ENCODE peak calls at places on chromosome 7, in ten cellular contexts. P is mammary epithelial cell, D is H9, I is cardiac muscle cell, V is H1, C is tibial artery, X is lower lobe of right lung, T is heart right ventricle, W is PC-3, R is A673. B is an unnamed sample.

GRCh38 chr7:128076216-128076821 is 45.1 kb upstream of the LRRC4 start:
- DNase-seq in D (no peak), R (no peak), X (no peak), I (no peak), V (no peak), T (no peak), C (no peak), W (no peak), P (no peak), B (peak; percentile 22)

GRCh38 chr7:28922618-28923331 is 35.4 kb downstream of the TRIL start:
- DNase-seq in X (peak; percentile 64), R (peak; percentile 92), D (peak; percentile 71), I (peak; percentile 85), V (peak; percentile 74), C (no peak), T (peak; percentile 67), W (peak; percentile 83), P (peak; percentile 32), B (peak; percentile 71)

GRCh38 chr7:69782917-69783684 is 184.8 kb downstream of the AUTS2 start:
- DNase-seq in R (no peak), W (no peak), C (peak; percentile 70), D (no peak), T (peak; percentile 83), V (no peak), P (no peak), I (peak; percentile 90), X (no peak), B (peak; percentile 43)

GRCh38 chr7:140214075-140214684 is 37.4 kb upstream of the KDM7A start:
- DNase-seq in C (no peak), T (no peak), P (peak; percentile 89), I (peak; percentile 77), D (no peak), V (no peak), W (peak; percentile 67), R (no peak), X (peak; percentile 55), B (no peak)

GRCh38 chr7:136184719-136185118 is 207.6 kb upstream of the MTPN start:
- DNase-seq in I (no peak), X (no peak), W (no peak), R (no peak), C (no peak), T (no peak), V (no peak), D (no peak), P (no peak), B (no peak)

GRCh38 chr7:129750091-129750870 is 138.8 kb downstream of the NRF1 start:
- DNase-seq in X (no peak), C (no peak), V (no peak), T (no peak), R (no peak), W (no peak), D (no peak), I (no peak), P (peak; percentile 16), B (no peak)

GRCh38 chr7:117048114-117048853 is 95.0 kb downstream of the ST7 start:
- DNase-seq in D (no peak), V (no peak), P (no peak), C (no peak), R (no peak), T (no peak), W (no peak), I (no peak), X (no peak), B (no peak)

GRCh38 chr7:132422502-132423101 is 153.7 kb downstream of the PLXNA4 start:
- DNase-seq in I (no peak), P (no peak), R (no peak), V (no peak), T (no peak), W (peak; percentile 70), C (no peak), D (no peak), X (no peak), B (peak; percentile 37)

GRCh38 chr7:95141755-95142154 is 182.6 kb downstream of the PON1 start:
- DNase-seq in X (no peak), P (peak; percentile 3), D (no peak), I (peak; percentile 33), W (peak; percentile 41), V (no peak), T (no peak), C (no peak), R (no peak), B (no peak)

GRCh38 chr7:11319491-11320274 is 346.0 kb downstream of the PHF14 start:
- DNase-seq in D (no peak), T (no peak), V (no peak), I (no peak), R (no peak), W (peak; percentile 79), P (peak; percentile 68), C (no peak), X (no peak), B (no peak)

GRCh38 chr7:458511-459245 is 61.0 kb downstream of the PDGFA start:
- DNase-seq in T (no peak), C (no peak), I (no peak), D (no peak), W (no peak), V (no peak), X (peak; percentile 39), P (peak; percentile 24), R (no peak), B (no peak)

DNA sequence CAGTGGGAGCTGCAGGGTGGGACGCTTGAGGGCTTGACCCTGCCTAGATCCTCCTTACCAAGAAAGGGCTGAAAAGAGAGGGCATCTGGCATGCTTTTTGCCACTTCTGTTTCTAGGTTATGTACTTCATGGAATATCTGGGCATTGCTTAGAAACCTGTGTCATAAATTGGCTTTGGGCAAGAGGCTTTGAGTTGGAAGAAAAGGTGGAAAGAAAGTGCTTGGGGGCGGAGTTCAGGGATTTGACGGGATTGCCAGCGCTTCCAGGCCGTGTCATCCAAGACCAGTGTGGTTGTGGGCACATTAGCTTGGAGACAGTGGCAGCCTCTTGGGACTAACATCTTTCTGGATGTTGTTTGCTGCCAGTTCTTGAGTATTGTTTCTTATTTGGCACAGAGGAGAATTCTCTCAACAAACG is 825 bp downstream of the ZNF862 start:
- DNase-seq in R (no peak), I (no peak), D (no peak), W (peak; percentile 22), T (no peak), V (no peak), C (no peak), X (no peak), P (no peak), B (no peak)
- TF ChIP-seq CTCF in R (no peak), I (peak; percentile 13), D (no peak), W (no peak), T (no peak), V (no peak), C (no peak), X (no peak), P (no peak), B (no peak)

DNA sequence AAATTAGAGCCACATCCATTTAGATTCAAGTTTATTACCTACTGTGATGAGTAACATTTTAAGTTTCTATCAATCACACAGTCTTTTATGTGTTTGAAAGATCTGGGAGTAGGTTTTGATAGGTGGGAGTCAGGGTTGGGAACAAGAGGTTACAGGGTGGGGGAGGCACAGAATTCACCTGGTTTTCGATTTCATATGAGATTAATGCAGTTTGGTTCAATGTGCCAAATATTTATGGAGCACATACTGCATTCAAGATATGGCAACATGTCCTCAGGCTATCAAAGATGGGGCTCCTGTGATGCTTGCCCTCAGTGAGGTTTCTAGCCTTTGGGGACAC is 564.1 kb downstream of the SUGCT start:
- DNase-seq in R (no peak), W (no peak), T (no peak), C (no peak), I (no peak), P (no peak), D (no peak), V (no peak), X (no peak), B (no peak)
- H3K27ac ChIP-seq in R (no peak overlapping the region), W (no peak overlapping the region), T (no peak overlapping the region), C (no peak overlapping the region), I (no peak overlapping the region), P (no peak overlapping the region), D (no peak overlapping the region), V (no peak overlapping the region), X (no peak overlapping the region), B (no peak overlapping the region)

DNA sequence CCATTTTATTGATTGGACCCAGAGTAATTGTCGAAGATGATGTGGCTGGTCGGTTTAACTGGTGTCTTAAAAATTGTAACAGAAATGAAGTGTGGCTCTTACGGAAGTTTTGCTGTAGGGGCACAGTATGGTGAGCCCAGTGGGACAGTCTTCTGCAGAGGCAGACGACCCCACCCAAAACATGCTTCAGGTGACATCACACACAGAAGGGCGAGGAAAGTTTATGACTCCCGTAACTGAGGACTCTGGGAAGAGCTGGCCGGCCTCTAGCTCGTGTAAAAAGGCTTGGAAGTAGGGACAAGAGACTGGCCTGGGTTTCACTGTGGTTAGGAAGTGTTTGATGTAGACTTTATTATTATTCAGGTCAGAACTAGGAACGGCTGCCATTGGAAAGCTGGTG is 73.3 kb downstream of the HTR5A start:
- DNase-seq in V (no peak), R (no peak), T (no peak), X (no peak), P (no peak), I (no peak), C (no peak), W (no peak), D (no peak), B (no peak)
- H3K4me1 ChIP-seq in V (no peaks in the 10 kb centered on the region), R (no peaks in the 10 kb centered on the region), T (no peaks in the 10 kb centered on the region), X (no peaks in the 10 kb centered on the region), P (no peaks in the 10 kb centered on the region), I (no peaks in the 10 kb centered on the region), C (no peaks in the 10 kb centered on the region), W (no peaks in the 10 kb centered on the region), D (no peaks in the 10 kb centered on the region), B (no peaks in the 10 kb centered on the region)

GRCh38 chr7:115340828-115341227 is 418.9 kb downstream of the MDFIC start:
- DNase-seq in P (peak; percentile 93), T (no peak), I (peak; percentile 77), V (no peak), D (no peak), C (no peak), X (no peak), W (peak; percentile 90), R (peak; percentile 29), B (no peak)
- TF ChIP-seq CTCF in P (peak; percentile 19), T (no peak), I (peak; percentile 20), V (no peak), D (peak; percentile 51), C (no peak), X (peak; percentile 10), W (peak; percentile 17), R (peak; percentile 38), B (peak; percentile 9)

B was measured in psoas muscle.